ENCODE peak calls at places on chromosome 1, in five cellular contexts. E is hepatocyte; K is AG08395; M is fibroblast of mammary gland; X is stimulated activated CD8-positive, alpha-beta memory T cell treated with anti-CD3 and anti-CD28 coated beads, Interleukin-4, amount 100 ng/mL, for 4 hours. W is an unnamed sample.

GRCh38 chr1:24341260-24341659 is 22.1 kb downstream of the GRHL3 start:
- DNase-seq in X (no peak), E (no peak), M (no peak), K (no peak), W (no peak)

GRCh38 chr1:161864577-161864976 is 98.5 kb downstream of the ATF6 start:
- DNase-seq in K (peak), E (peak), M (peak), X (no peak), W (no peak)

GRCh38 chr1:221667504-221667903 is 74.4 kb downstream of the DUSP10 start:
- DNase-seq in X (no peak), M (peak), E (peak), K (peak), W (no peak)

GRCh38 chr1:113940365-113941244 is 11.5 kb downstream of the HIPK1 start:
- DNase-seq in M (no peak), X (peak), E (no peak), K (no peak), W (no peak)

GRCh38 chr1:108158893-108159292 is 41.2 kb downstream of the SLC25A24 start:
- DNase-seq in E (no peak), M (no peak), X (no peak), K (no peak), W (no peak)

GRCh38 chr1:23079025-23079424 is 59.8 kb downstream of the KDM1A start:
- DNase-seq in E (no peak), X (no peak), K (no peak), M (no peak), W (no peak)

GRCh38 chr1:4084446-4084845 is 184.4 kb upstream of the C1orf174 start:
- DNase-seq in K (no peak), X (no peak), E (no peak), M (no peak), W (no peak)

GRCh38 chr1:11794446-11795237 is 11.1 kb downstream of the MTHFR start:
- DNase-seq in E (no peak), M (no peak), X (no peak), K (no peak), W (no peak)

GRCh38 chr1:62003777-62004176 is 190.9 kb upstream of the L1TD1 start:
- DNase-seq in M (no peak), E (no peak), X (no peak), K (no peak), W (no peak)

GRCh38 chr1:173479649-173480048 is 2.5 kb downstream of the PRDX6 start:
- DNase-seq in X (no peak), E (peak), M (peak), K (no peak), W (no peak)

GRCh38 chr1:203440780-203441179 is 34.8 kb upstream of the PRELP start:
- DNase-seq in E (peak), M (peak), K (peak), X (no peak), W (peak)

GRCh38 chr1:171142081-171142450 is 43.0 kb upstream of the FMO2 start:
- DNase-seq in K (peak), M (peak), E (no peak), X (no peak), W (peak)

GRCh38 chr1:17923684-17924083 is 168.6 kb downstream of the ACTL8 start:
- DNase-seq in K (no peak), E (no peak), M (no peak), X (no peak), W (peak)

GRCh38 chr1:198970919-198971318 is 332.1 kb downstream of the PTPRC start:
- DNase-seq in K (peak), X (no peak), M (peak), E (peak), W (no peak)

GRCh38 chr1:42737257-42737656 is 2.8 kb downstream of the CLDN19 start:
- DNase-seq in M (no peak), X (no peak), K (no peak), E (no peak), W (no peak)

GRCh38 chr1:204990721-204991341 is 52.2 kb upstream of the CNTN2 start:
- DNase-seq in K (no peak), X (no peak), M (no peak), E (no peak), W (no peak)